ENCODE peak calls at places on chromosomes 4 and X, in four cellular contexts. S, K, A and C are unnamed samples.

GRCh38 chr4:158581161-158581560 is 59.5 kb downstream of the RXFP1 start:
- DNase-seq in S (no peak), K (no peak), A (no peak), C (no peak)

GRCh38 chrX:115344885-115345653 is 55.6 kb downstream of the LUZP4 start:
- DNase-seq in S (no peak), K (no peak), A (peak), C (peak)

GRCh38 chr4:184283659-184284335 is 66.1 kb upstream of the ENPP6 start:
- DNase-seq in S (no peak), K (no peak), A (no peak), C (no peak)

GRCh38 chrX:30865020-30865419 is 24.0 kb downstream of the TAB3 start:
- DNase-seq in S (no peak), K (peak), A (peak), C (peak)

GRCh38 chrX:41827886-41828285 is 95.5 kb downstream of the CASK start:
- DNase-seq in S (no peak), K (no peak), A (no peak), C (no peak)

GRCh38 chrX:107712231-107713204 is 63.1 kb downstream of the TSC22D3 start:
- DNase-seq in S (no peak), K (no peak), A (no peak), C (no peak)

GRCh38 chr4:40289366-40290188 is 45.6 kb upstream of the CHRNA9 start:
- DNase-seq in S (no peak), K (peak), A (no peak), C (no peak)

GRCh38 chr4:73001885-73002284 is 67.6 kb downstream of the COX18 start:
- DNase-seq in S (no peak), K (no peak), A (no peak), C (no peak)

GRCh38 chrX:1481636-1482529 is 29.2 kb upstream of the ASMTL start:
- DNase-seq in S (peak), K (peak), A (peak), C (peak)

GRCh38 chr4:124334119-124334518 is 378.4 kb downstream of the ANKRD50 start:
- DNase-seq in S (no peak), K (peak), A (peak), C (no peak)

GRCh38 chrX:54944816-54945215 is 24.2 kb downstream of the TRO start:
- DNase-seq in S (no peak), K (no peak), A (no peak), C (no peak)

GRCh38 chr4:38983756-38984647 is 48.2 kb downstream of the TMEM156 start:
- DNase-seq in S (no peak), K (no peak), A (peak), C (no peak)

GRCh38 chrX:11416600-11416999 is 123.4 kb downstream of the AMELX start:
- DNase-seq in S (no peak), K (no peak), A (no peak), C (no peak)

GRCh38 chrX:12673487-12673886 is 117.7 kb upstream of the PRPS2 start:
- DNase-seq in S (no peak), K (no peak), A (no peak), C (no peak)

GRCh38 chrX:10756365-10756915 is 136.1 kb upstream of the MID1 start:
- DNase-seq in S (no peak), K (no peak), A (no peak), C (no peak)

GRCh38 chrX:16466640-16467432 is 183.1 kb upstream of the S100G start:
- DNase-seq in S (no peak), K (no peak), A (no peak), C (no peak)

GRCh38 chr4:149765630-149766029 is 50.0 kb downstream of the IQCM start:
- DNase-seq in S (no peak), K (no peak), A (no peak), C (no peak)

GRCh38 chr4:69591374-69591773 is 48.1 kb downstream of the UGT2A2 start:
- DNase-seq in S (no peak), K (no peak), A (no peak), C (no peak)

GRCh38 chrX:31796624-31797023 is 724.8 kb upstream of the FTHL17 start:
- DNase-seq in S (no peak), K (no peak), A (no peak), C (no peak)

GRCh38 chr4:188989371-188989770 is 850.1 kb downstream of the TRIML1 start:
- DNase-seq in S (no peak), K (no peak), A (no peak), C (no peak)

GRCh38 chr4:146261046-146261445 is 46.7 kb downstream of the REELD1 start:
- DNase-seq in S (no peak), K (no peak), A (no peak), C (no peak)

GRCh38 chrX:150621652-150622051 is 53.2 kb downstream of the MTM1 start:
- DNase-seq in S (no peak), K (no peak), A (no peak), C (no peak)

GRCh38 chrX:45714864-45715263 is 514.2 kb upstream of the DIPK2B start:
- DNase-seq in S (peak), K (no peak), A (no peak), C (no peak)

GRCh38 chrX:76184276-76184675 is 11.4 kb downstream of the PBDC1 start:
- DNase-seq in S (no peak), K (no peak), A (no peak), C (no peak)

DNA sequence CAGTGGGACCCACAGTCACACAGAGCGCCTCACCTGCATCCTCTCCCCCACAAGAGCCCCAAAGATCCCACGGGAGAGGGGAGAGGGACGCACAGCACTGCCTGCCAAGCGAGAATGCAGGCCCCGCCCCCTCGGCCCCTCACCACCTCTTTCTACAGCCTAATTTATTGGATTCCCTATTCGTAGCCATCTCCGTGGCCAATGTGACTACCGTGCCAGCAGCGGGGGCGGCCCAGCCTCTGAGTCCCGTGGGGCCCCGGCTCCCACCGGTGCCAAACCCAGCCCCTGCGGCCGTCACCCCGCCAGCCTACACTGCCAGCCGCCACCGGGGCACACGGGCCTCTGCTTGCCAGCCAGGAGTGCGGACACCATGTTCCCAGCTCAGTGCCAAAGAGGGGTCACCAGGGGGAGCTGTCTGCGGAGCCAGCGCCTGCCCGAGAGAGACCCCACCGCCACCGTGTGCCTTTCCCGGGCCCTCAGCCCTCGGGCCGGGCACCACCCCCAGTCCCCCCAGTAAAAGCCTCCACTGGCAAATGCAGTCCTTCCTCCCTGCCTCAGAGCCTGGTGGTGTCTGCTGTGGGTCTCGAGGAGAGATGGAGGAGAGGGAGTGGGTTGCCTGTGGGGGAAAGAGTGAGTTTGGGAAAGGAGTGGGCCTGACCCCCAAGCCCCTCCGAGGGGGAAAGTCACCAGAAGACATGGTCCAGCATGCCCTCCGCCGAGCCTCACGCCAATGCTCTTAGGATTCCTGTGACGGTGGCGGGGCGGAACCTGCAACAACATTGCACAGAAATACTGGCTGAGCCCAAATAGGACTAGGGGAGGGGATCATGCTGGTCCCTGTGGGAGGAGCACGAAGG is 19.6 kb upstream of the PLXNB3 start:
- DNase-seq in S (no peak), K (peak), A (no peak), C (peak)
- TF ChIP-seq ETV6 in S (no peak), K (no peak), A (no peak), C (no peak)

GRCh38 chr4:154471032-154471431 is 20.6 kb downstream of the DCHS2 start:
- DNase-seq in S (peak), K (no peak), A (no peak), C (no peak)

GRCh38 chr4:154464654-154465053 is 26.9 kb downstream of the DCHS2 start:
- DNase-seq in S (no peak), K (peak), A (no peak), C (no peak)

GRCh38 chr4:154467886-154468285 is 23.7 kb downstream of the DCHS2 start:
- DNase-seq in S (no peak), K (no peak), A (no peak), C (no peak)

GRCh38 chr4:154465085-154465484 is 26.5 kb downstream of the DCHS2 start:
- DNase-seq in S (no peak), K (peak), A (no peak), C (no peak)

DNA sequence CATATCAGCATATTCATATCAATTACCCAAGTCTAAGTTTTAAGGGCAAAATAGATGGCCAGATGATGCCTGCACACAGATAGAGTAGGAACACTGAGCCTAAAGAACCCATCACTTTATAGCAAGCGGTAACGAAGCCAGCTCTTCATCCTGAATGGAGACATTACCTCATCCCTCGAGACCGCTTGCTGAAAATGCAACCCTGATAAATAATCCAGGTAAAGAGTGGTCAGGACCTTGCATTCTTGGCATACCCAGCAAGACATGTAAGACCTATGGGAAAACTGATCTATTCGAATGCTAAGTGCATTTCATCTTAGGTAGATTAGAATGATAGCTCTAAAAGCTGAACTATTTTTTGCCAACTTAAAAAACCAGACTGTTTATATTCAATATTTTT is 25.3 kb downstream of the DCHS2 start:
- DNase-seq in S (no peak), K (no peak), A (no peak), C (no peak)
- TF ChIP-seq ETV6 in S (no peak), K (no peak), A (no peak), C (no peak)

GRCh38 chr4:98613453-98614075 is 44.8 kb downstream of the TSPAN5 start:
- DNase-seq in S (no peak), K (no peak), A (no peak), C (no peak)
- TF ChIP-seq ETV6 in S (no peak), K (no peak), A (no peak), C (no peak)

GRCh38 chr4:48602222-48602621 is 112.2 kb downstream of the ZAR1 start:
- DNase-seq in S (no peak), K (no peak), A (no peak), C (no peak)
- TF ChIP-seq ETV6 in S (no peak), K (no peak), A (no peak), C (no peak)

DNA sequence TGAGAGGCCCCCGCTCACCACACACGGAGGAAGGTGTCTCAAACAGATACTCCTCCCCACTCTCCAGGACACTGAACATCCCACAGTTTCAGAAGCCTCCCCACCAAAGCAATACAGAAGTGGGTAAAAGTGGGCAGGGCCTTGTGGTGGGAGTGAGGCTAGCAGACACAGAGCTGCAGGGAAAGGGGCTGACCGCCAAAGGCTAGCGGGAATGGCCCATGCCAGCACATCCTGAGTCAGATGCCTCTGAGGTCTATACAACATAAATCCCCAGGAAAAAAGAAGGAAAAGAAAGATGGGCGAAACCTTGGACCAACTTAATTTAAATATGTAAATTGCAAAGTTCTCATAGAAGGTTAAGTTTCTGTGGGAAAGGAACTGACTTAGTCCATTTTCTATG is 21.9 kb upstream of the ARHGAP10 start:
- DNase-seq in S (no peak), K (no peak), A (no peak), C (no peak)
- TF ChIP-seq ETV6 in S (no peak), K (no peak), A (no peak), C (no peak)

GRCh38 chr4:65918217-65918616 is 247.9 kb upstream of the EPHA5 start:
- DNase-seq in S (no peak), K (no peak), A (no peak), C (no peak)
- TF ChIP-seq ETV6 in S (no peak), K (no peak), A (no peak), C (no peak)

GRCh38 chrX:3250946-3251345 is 95.5 kb downstream of the MXRA5 start:
- DNase-seq in S (no peak), K (no peak), A (no peak), C (no peak)
- TF ChIP-seq ETV6 in S (no peak), K (no peak), A (no peak), C (no peak)

DNA sequence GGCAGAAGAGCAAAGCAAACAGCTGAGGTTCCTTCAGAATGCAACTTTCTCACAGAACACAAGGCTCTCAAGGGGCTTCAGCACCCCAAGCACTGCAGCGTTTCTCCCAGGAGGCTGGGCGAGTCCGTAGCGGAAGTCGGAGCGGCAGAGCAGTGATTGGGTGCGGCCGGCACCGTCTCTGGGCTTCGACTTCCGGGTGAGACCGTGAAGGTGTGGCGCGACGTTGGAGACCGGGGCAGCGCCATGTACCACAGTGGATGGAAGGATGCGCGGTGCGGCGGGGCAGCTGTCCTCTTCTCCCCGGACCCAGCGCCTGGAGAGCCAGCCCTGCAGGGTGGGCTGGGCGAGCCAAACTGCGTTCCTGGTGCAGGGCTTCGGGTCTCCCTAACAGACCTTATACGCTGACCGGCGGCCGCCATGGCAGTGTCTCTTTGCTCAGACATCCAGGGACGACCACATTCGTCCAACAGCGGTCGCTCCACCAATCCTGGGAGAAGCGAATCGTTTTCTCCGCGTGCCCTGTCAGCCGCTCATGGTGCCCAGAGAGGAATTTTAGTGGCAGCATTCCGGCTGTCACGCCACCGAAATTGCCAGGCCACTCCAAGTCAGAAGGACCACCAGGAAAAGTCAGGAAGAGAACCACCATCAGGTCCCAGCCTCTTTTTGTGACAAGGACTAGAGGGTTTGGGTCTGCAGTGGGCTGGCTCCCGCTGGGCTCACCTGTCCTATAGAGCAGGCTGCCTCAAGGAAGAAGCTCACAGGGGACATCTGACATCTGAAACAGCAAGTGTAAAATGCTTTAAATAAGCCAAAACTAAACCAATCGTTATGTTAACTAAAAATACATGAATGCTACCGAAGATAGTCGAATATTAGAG is 20.5 kb downstream of the TRIM61 start:
- DNase-seq in S (peak), K (peak), A (no peak), C (peak)
- TF ChIP-seq ETV6 in S (no peak), K (no peak), A (no peak), C (peak)